ENCODE peak calls at places on chromosomes 3 and 15, in four cellular contexts. F is left colon, D is T-helper 2 cell, M is occipital lobe. E is an unnamed sample.

GRCh38 chr3:14123308-14124222 is 1.1 kb downstream of the CHCHD4 start:
- DNase-seq in F (no peak), D (no peak), M (no peak), E (no peak)

GRCh38 chr3:136177876-136178275 is 18.3 kb downstream of the MSL2 start:
- DNase-seq in F (no peak), D (no peak), M (no peak), E (no peak)

GRCh38 chr3:25507811-25508210 is 79.7 kb downstream of the RARB start:
- DNase-seq in F (no peak), D (no peak), M (no peak), E (no peak)

GRCh38 chr15:75178171-75178937 is 23.3 kb upstream of the C15orf39 start:
- DNase-seq in F (peak; percentile 68), D (no peak), M (no peak), E (no peak)

GRCh38 chr3:184380210-184380626 is 364 bp downstream of the CHRD start:
- DNase-seq in F (no peak), D (no peak), M (peak; percentile 37), E (no peak)

GRCh38 chr3:170274641-170275040 is 52.4 kb downstream of the PRKCI start:
- DNase-seq in F (no peak), D (no peak), M (no peak), E (no peak)

GRCh38 chr3:71075481-71075880 is 508.0 kb downstream of the FOXP1 start:
- DNase-seq in F (no peak), D (no peak), M (no peak), E (no peak)

GRCh38 chr15:79985571-79985970 is 14.6 kb upstream of the BCL2A1 start:
- DNase-seq in F (no peak), D (no peak), M (no peak), E (no peak)

GRCh38 chr15:41923424-41923999 is 29.7 kb upstream of the SPTBN5 start:
- DNase-seq in F (no peak), D (no peak), M (no peak), E (no peak)

GRCh38 chr15:75727851-75728715 is 15.4 kb upstream of the CSPG4 start:
- DNase-seq in F (no peak), D (peak; percentile 61), M (no peak), E (peak; percentile 77)

GRCh38 chr15:69524850-69525249 is 72.2 kb downstream of the RPLP1 start:
- DNase-seq in F (peak; percentile 42), D (no peak), M (no peak), E (no peak)

GRCh38 chr15:89335289-89336041 is 841 bp upstream of the POLG start:
- DNase-seq in F (peak; percentile 35), D (no peak), M (no peak), E (peak; percentile 33)

GRCh38 chr15:85543741-85544155 is 163.3 kb downstream of the AKAP13 start:
- DNase-seq in F (peak; percentile 93), D (no peak), M (no peak), E (peak; percentile 37)

GRCh38 chr3:64123931-64124330 is 100.6 kb upstream of the PSMD6 start:
- DNase-seq in F (no peak), D (no peak), M (no peak), E (no peak)

GRCh38 chr3:127590282-127590592 is 296 bp downstream of the TPRA1 start:
- DNase-seq in F (no peak), D (peak; percentile 8), M (peak; percentile 40), E (no peak)

GRCh38 chr15:29613951-29614382 is 208.3 kb downstream of the TJP1 start:
- DNase-seq in F (no peak), D (no peak), M (no peak), E (no peak)

GRCh38 chr3:100640633-100641032 is 31.2 kb downstream of the ADGRG7 start:
- DNase-seq in F (no peak), D (no peak), M (no peak), E (no peak)

GRCh38 chr3:58391156-58391865 is 42.3 kb downstream of the PDHB start:
- DNase-seq in F (no peak), D (no peak), M (no peak), E (no peak)

GRCh38 chr3:127440384-127440783 is 150.1 kb downstream of the TPRA1 start:
- DNase-seq in F (no peak), D (no peak), M (no peak), E (no peak)

GRCh38 chr3:138046955-138047354 is 37.0 kb downstream of the CLDN18 start:
- DNase-seq in F (no peak), D (no peak), M (no peak), E (no peak)

GRCh38 chr3:48430359-48431101 is 644 bp upstream of the PLXNB1 start:
- DNase-seq in F (no peak), D (no peak), M (no peak), E (no peak)

GRCh38 chr3:101453966-101454365 is 59.0 kb downstream of the SENP7 start:
- DNase-seq in F (no peak), D (no peak), M (no peak), E (no peak)

GRCh38 chr3:121155023-121155422 is 247.0 kb downstream of the STXBP5L start:
- DNase-seq in F (no peak), D (no peak), M (no peak), E (no peak)

GRCh38 chr3:70000563-70001081 is 1.1 kb downstream of the SAMMSON start:
- DNase-seq in F (no peak), D (no peak), M (peak; percentile 46), E (no peak)

GRCh38 chr3:128506721-128507120 is 13.7 kb upstream of the GATA2 start:
- DNase-seq in F (no peak), D (no peak), M (no peak), E (no peak)

GRCh38 chr3:4533489-4534443 is 40.6 kb downstream of the ITPR1 start:
- DNase-seq in F (no peak), D (no peak), M (no peak), E (no peak)

GRCh38 chr15:66730168-66731014 is 28.4 kb downstream of the SMAD6 start:
- DNase-seq in F (no peak), D (no peak), M (no peak), E (no peak)

GRCh38 chr3:108603689-108604088 is 14.2 kb downstream of the DZIP3 start:
- DNase-seq in F (no peak), D (no peak), M (no peak), E (no peak)

GRCh38 chr3:159619341-159619885 is 369.2 kb upstream of the IL12A start:
- DNase-seq in F (no peak), D (no peak), M (no peak), E (no peak)

GRCh38 chr15:52257734-52258062 is 37.9 kb downstream of the MYO5C start:
- DNase-seq in F (no peak), D (no peak), M (no peak), E (no peak)

GRCh38 chr15:98505611-98506031 is 142.7 kb upstream of the IGF1R start:
- DNase-seq in F (no peak), D (no peak), M (no peak), E (no peak)

GRCh38 chr3:184352149-184352785 is 9.1 kb downstream of the CLCN2 start:
- DNase-seq in F (peak; percentile 93), D (no peak), M (no peak), E (no peak)

GRCh38 chr3:57060089-57060829 is at the start of gene SPATA12:
- DNase-seq in F (peak; percentile 94), D (no peak), M (peak; percentile 67), E (no peak)